ENCODE peak calls at places on chromosome 2, in five cellular contexts. T is pancreas, S is left ventricle myocardium inferior, X is esophagus muscularis mucosa, D is upper lobe of right lung. V is an unnamed sample.
A peak's percentile ranks its signal among the peaks of the same experiment; 100 is the strongest.

GRCh38 chr2:235860111-235860510 is 308.1 kb downstream of the GBX2 start:
- DNase-seq in T (no peak), S (no peak), X (no peak), D (no peak), V (no peak)

GRCh38 chr2:236998758-236999157 is 86.9 kb upstream of the COPS8 start:
- DNase-seq in T (no peak), S (no peak), X (no peak), D (no peak), V (no peak)

GRCh38 chr2:51697095-51697494 is 665.2 kb upstream of the NRXN1 start:
- DNase-seq in T (no peak), S (no peak), X (no peak), D (no peak), V (no peak)

GRCh38 chr2:240604939-240605716 is 18.6 kb downstream of the CAPN10 start:
- DNase-seq in T (peak; percentile 18), S (no peak), X (no peak), D (peak; percentile 59), V (no peak)

GRCh38 chr2:102424754-102425153 is 1.8 kb downstream of the IL18RAP start:
- DNase-seq in T (no peak), S (no peak), X (peak; percentile 60), D (no peak), V (no peak)

GRCh38 chr2:149180226-149180875 is 141.9 kb downstream of the LYPD6B start:
- DNase-seq in T (no peak), S (no peak), X (peak; percentile 37), D (no peak), V (no peak)

GRCh38 chr2:202032841-202033316 is 776 bp upstream of the FZD7 start:
- DNase-seq in T (peak; percentile 51), S (peak; percentile 54), X (peak; percentile 94), D (peak; percentile 85), V (no peak)

GRCh38 chr2:168404764-168405163 is 51.3 kb upstream of the CERS6 start:
- DNase-seq in T (no peak), S (no peak), X (no peak), D (no peak), V (no peak)

GRCh38 chr2:134782792-134783191 is 55.6 kb upstream of the ACMSD start:
- DNase-seq in T (no peak), S (no peak), X (no peak), D (no peak), V (peak; percentile 50)

GRCh38 chr2:220646424-220646823 is 925.7 kb downstream of the EPHA4 start:
- DNase-seq in T (no peak), S (no peak), X (no peak), D (no peak), V (no peak)

GRCh38 chr2:134647607-134648256 is 71.1 kb downstream of the TMEM163 start:
- DNase-seq in T (no peak), S (no peak), X (no peak), D (no peak), V (no peak)

GRCh38 chr2:43475922-43476321 is 119.9 kb downstream of the THADA start:
- DNase-seq in T (no peak), S (no peak), X (no peak), D (no peak), V (no peak)

GRCh38 chr2:96325038-96325883 is at the start of gene ITPRIPL1:
- DNase-seq in T (no peak), S (no peak), X (no peak), D (no peak), V (no peak)

GRCh38 chr2:71466301-71467179 is 13.2 kb downstream of the DYSF start:
- DNase-seq in T (no peak), S (peak; percentile 59), X (no peak), D (peak; percentile 71), V (no peak)

GRCh38 chr2:36594849-36595248 is 3.1 kb downstream of the FEZ2 start:
- DNase-seq in T (no peak), S (no peak), X (no peak), D (no peak), V (no peak)

GRCh38 chr2:36597003-36597531 is 901 bp downstream of the FEZ2 start:
- DNase-seq in T (no peak), S (no peak), X (no peak), D (no peak), V (no peak)

GRCh38 chr2:36597532-36598377 is at the start of gene FEZ2:
- DNase-seq in T (peak; percentile 83), S (peak; percentile 78), X (no peak), D (peak; percentile 92), V (no peak)

GRCh38 chr2:36596397-36596796 is 1.6 kb downstream of the FEZ2 start:
- DNase-seq in T (no peak), S (no peak), X (no peak), D (no peak), V (no peak)
- H3K4me3 ChIP-seq in T (no peak overlapping the region), S (peak overlapping the region; percentile 100), X (peak overlapping the region; percentile 99), D (no peak overlapping the region), V (no peak overlapping the region)

GRCh38 chr2:40455661-40456060 is 3.8 kb upstream of the SLC8A1 start:
- DNase-seq in T (no peak), S (no peak), X (no peak), D (peak; percentile 67), V (no peak)

GRCh38 chr2:40448476-40449079 is 3.3 kb downstream of the SLC8A1 start:
- DNase-seq in T (no peak), S (no peak), X (no peak), D (no peak), V (no peak)

GRCh38 chr2:40451926-40452605 is at the start of gene SLC8A1:
- DNase-seq in T (no peak), S (peak; percentile 46), X (no peak), D (peak; percentile 75), V (no peak)

GRCh38 chr2:40445467-40445866 is 6.4 kb downstream of the SLC8A1 start:
- DNase-seq in T (no peak), S (no peak), X (no peak), D (no peak), V (no peak)

DNA sequence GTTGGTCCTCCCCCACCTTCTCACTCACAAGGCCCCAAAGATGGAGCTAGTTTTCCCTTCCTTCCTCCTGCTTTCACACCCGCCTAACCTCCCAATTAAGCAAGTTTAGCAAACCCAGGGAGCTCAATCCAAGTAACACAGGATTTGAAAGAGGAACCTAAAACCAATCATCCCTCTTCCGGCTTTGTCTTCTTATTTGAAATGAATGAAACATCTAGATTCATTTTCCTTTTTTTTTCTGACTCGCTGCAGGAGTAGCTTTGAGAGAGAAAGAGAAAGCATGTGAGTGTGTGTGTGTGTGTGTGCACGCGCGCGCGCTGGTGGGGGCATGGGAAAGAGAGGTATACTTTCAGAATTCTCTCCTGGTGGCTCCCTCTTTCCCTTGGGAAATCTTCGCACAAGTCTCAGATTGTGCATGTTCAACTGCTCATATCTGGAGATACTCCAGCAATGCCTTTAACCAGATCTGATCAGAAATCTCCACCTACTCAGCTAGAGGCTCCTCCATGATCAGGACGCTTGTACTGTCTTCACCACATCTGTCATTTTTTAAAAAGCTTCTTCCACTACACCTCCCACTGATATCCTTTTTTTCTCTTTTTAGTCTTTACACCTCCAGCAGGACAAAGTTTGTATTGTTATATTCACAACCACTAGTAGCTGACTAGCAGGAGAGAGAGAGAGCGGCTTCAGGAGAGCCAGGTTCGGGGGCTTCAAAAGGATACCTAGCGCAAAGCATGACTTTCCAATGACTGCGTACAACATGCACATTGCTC is 1.6 kb downstream of the SLC8A1 start:
- DNase-seq in T (no peak), S (peak; percentile 39), X (no peak), D (no peak), V (no peak)
- H3K4me3 ChIP-seq in T (no peak overlapping the region), S (peak overlapping the region; percentile 71), X (peak overlapping the region; percentile 70), D (peak overlapping the region; percentile 63), V (no peak overlapping the region)

DNA sequence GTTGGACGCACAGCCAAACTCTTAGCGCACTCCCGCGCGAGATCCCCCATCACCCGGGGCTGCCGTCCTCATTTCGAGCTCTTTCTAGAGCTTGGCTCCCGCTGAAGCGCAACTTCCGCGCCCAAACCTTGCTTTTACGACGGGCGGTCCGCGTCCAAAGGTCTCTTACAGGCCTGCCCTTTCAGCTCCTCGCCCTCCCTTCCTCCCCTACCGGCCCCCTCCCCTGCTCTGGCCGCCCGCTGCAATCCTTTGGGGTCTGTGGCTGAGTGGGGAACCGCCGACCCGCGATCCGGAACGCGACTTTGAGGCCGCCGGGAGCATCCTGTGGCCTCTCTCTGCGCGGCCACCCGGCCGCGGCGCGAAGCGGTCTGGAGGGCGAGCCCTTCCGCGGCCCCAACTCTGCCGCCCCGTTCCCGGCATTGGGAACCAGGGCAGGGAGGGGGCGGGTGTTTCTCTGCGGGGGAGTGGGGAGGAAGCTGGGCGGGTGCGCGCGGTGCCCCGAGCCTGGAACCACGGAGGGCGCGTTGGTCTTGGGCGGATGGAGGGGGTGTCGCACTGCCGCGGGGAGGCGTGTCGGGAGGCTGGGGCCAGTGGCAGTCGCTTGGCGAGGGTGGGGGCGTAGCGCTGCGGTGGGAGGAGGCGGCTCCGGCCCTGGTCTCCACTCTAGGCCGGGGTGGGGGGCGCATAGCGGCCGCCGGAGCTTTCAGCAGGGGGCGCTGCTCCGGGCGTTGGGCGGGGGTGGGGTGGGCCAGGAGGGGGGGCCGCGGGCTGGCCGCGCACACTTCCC is at the start of gene GDF7:
- DNase-seq in T (peak; percentile 64), S (no peak), X (no peak), D (peak; percentile 65), V (no peak)
- H3K4me3 ChIP-seq in T (peak within 1 kb of the TSS; percentile 8), S (peak within 1 kb of the TSS; percentile 67), X (peak within 1 kb of the TSS; percentile 56), D (peak within 1 kb of the TSS; percentile 42), V (no peak within 1 kb of the TSS)

GRCh38 chr2:238059505-238059904 is 1.3 kb upstream of the SCLY start:
- DNase-seq in T (no peak), S (no peak), X (no peak), D (no peak), V (no peak)
- H3K4me3 ChIP-seq in T (no peak overlapping the region), S (peak overlapping the region; percentile 99), X (no peak overlapping the region), D (peak overlapping the region; percentile 84), V (peak overlapping the region; percentile 93)

DNA sequence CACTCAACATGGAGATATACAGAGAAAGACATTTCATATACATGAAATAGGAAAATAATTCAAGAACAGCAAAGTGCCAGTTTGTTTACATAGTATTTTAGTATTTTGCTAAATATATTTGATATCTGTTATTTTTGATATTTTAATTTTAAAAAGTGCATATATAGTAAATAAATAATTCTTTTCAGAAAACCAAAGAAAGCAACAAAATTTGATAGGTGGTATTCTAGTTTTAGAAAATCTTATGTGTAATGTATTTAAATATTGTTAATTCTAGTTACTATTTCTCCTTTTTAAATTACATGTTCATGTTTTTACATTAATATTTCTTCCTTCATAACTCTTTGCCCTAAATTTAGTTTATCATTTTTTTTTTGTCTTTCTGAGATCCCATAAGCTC is 34.5 kb upstream of the FAM171B start:
- DNase-seq in T (no peak), S (no peak), X (no peak), D (no peak), V (no peak)
- H3K4me3 ChIP-seq in T (no peak overlapping the region), S (no peak overlapping the region), X (no peak overlapping the region), D (no peak overlapping the region), V (no peak overlapping the region)

GRCh38 chr2:174334781-174335604 is at the start of gene SP9:
- DNase-seq in T (no peak), S (no peak), X (no peak), D (no peak), V (no peak)
- H3K4me3 ChIP-seq in T (no peak within 1 kb of the TSS), S (peak within 1 kb of the TSS; percentile 54), X (peak within 1 kb of the TSS; percentile 44), D (no peak within 1 kb of the TSS), V (no peak within 1 kb of the TSS)

GRCh38 chr2:231679131-231679530 is 29.2 kb upstream of the PTMA start:
- DNase-seq in T (no peak), S (no peak), X (no peak), D (no peak), V (no peak)
- H3K4me3 ChIP-seq in T (no peak overlapping the region), S (no peak overlapping the region), X (no peak overlapping the region), D (no peak overlapping the region), V (no peak overlapping the region)

V was measured in LNCaP clone FGC.